ENCODE peak calls at places on chromosomes 5 and 9, in five cellular contexts. I, T, D, J and C are unnamed samples.

GRCh38 chr5:61496406-61497307 is 164.6 kb downstream of the ZSWIM6 start:
- DNase-seq in J (no peak), D (no peak), T (no peak), I (peak; percentile 7), C (no peak)

GRCh38 chr9:137138701-137139467 is at the start of gene GRIN1:
- DNase-seq in T (peak; percentile 40), D (no peak), J (peak; percentile 53), I (no peak), C (peak; percentile 59)

GRCh38 chr9:101026824-101027223 is 1.7 kb upstream of the PLPPR1 start:
- DNase-seq in J (no peak), D (no peak), I (no peak), T (no peak), C (no peak)

GRCh38 chr5:34544403-34544802 is 111.7 kb upstream of the RAI14 start:
- DNase-seq in T (no peak), I (no peak), J (no peak), D (no peak), C (no peak)

GRCh38 chr5:62312674-62313073 is 6.7 kb downstream of the KIF2A start:
- DNase-seq in I (no peak), T (no peak), D (no peak), J (no peak), C (no peak)

GRCh38 chr5:129356846-129357245 is 103.3 kb upstream of the ADAMTS19 start:
- DNase-seq in D (no peak), I (no peak), T (no peak), J (no peak), C (no peak)

GRCh38 chr9:115069771-115070170 is 48.2 kb downstream of the TNC start:
- DNase-seq in D (no peak), I (no peak), J (no peak), T (no peak), C (no peak)

GRCh38 chr5:179297486-179298180 is 47.6 kb downstream of the ADAMTS2 start:
- DNase-seq in T (no peak), D (peak; percentile 45), J (no peak), I (no peak), C (no peak)

GRCh38 chr5:158897444-158898160 is 202.1 kb downstream of the EBF1 start:
- DNase-seq in D (no peak), I (no peak), J (no peak), T (no peak), C (no peak)

GRCh38 chr5:54713923-54714581 is 196.5 kb downstream of the SNX18 start:
- DNase-seq in J (no peak), I (peak; percentile 49), T (no peak), D (no peak), C (no peak)

GRCh38 chr9:130111805-130112204 is 58.1 kb downstream of the GPR107 start:
- DNase-seq in D (peak; percentile 45), J (no peak), T (no peak), I (no peak), C (no peak)